ENCODE peak calls at places on chromosomes 3 and 15, in six cellular contexts. One of them, this sample, is unnamed.

GRCh38 chr3:2595486-2595885 is 496.8 kb downstream of the CNTN4 start:
- DNase-seq in T follicular helper cell: no peak
- DNase-seq in stimulated activated CD4-positive, alpha-beta T cell treated with anti-CD3 and anti-CD28 coated beads, Interleukin-1b, Interleukin-23, amount 100 ng/mL, for 1 hour: no peak
- DNase-seq in NCI-H2081 treated with DMSO at 0.1 percent for 48 hours: no peak
- DNase-seq in ovary: no peak
- DNase-seq in NCI-H774: no peak
- DNase-seq in this sample: no peak

GRCh38 chr3:127712881-127713771 is 40.4 kb downstream of the ABTB1 start:
- DNase-seq in T follicular helper cell: no peak
- DNase-seq in stimulated activated CD4-positive, alpha-beta T cell treated with anti-CD3 and anti-CD28 coated beads, Interleukin-1b, Interleukin-23, amount 100 ng/mL, for 1 hour: no peak
- DNase-seq in NCI-H2081 treated with DMSO at 0.1 percent for 48 hours: no peak
- DNase-seq in ovary: no peak
- DNase-seq in NCI-H774: no peak
- DNase-seq in this sample: peak; percentile 69

GRCh38 chr15:74525946-74526345 is 15.1 kb upstream of the ARID3B start:
- DNase-seq in T follicular helper cell: no peak
- DNase-seq in stimulated activated CD4-positive, alpha-beta T cell treated with anti-CD3 and anti-CD28 coated beads, Interleukin-1b, Interleukin-23, amount 100 ng/mL, for 1 hour: no peak
- DNase-seq in NCI-H2081 treated with DMSO at 0.1 percent for 48 hours: no peak
- DNase-seq in ovary: no peak
- DNase-seq in NCI-H774: no peak
- DNase-seq in this sample: no peak

GRCh38 chr3:160618363-160618762 is 53.0 kb upstream of the KPNA4 start:
- DNase-seq in T follicular helper cell: no peak
- DNase-seq in stimulated activated CD4-positive, alpha-beta T cell treated with anti-CD3 and anti-CD28 coated beads, Interleukin-1b, Interleukin-23, amount 100 ng/mL, for 1 hour: no peak
- DNase-seq in NCI-H2081 treated with DMSO at 0.1 percent for 48 hours: no peak
- DNase-seq in ovary: no peak
- DNase-seq in NCI-H774: no peak
- DNase-seq in this sample: no peak

GRCh38 chr15:76342046-76342381 is 5.4 kb downstream of the ISL2 start:
- DNase-seq in T follicular helper cell: no peak
- DNase-seq in stimulated activated CD4-positive, alpha-beta T cell treated with anti-CD3 and anti-CD28 coated beads, Interleukin-1b, Interleukin-23, amount 100 ng/mL, for 1 hour: no peak
- DNase-seq in NCI-H2081 treated with DMSO at 0.1 percent for 48 hours: no peak
- DNase-seq in ovary: no peak
- DNase-seq in NCI-H774: no peak
- DNase-seq in this sample: no peak

GRCh38 chr15:78105541-78106241 is 13.3 kb downstream of the SH2D7 start:
- DNase-seq in T follicular helper cell: no peak
- DNase-seq in stimulated activated CD4-positive, alpha-beta T cell treated with anti-CD3 and anti-CD28 coated beads, Interleukin-1b, Interleukin-23, amount 100 ng/mL, for 1 hour: no peak
- DNase-seq in NCI-H2081 treated with DMSO at 0.1 percent for 48 hours: no peak
- DNase-seq in ovary: no peak
- DNase-seq in NCI-H774: no peak
- DNase-seq in this sample: no peak

GRCh38 chr15:83194527-83194926 is 13.1 kb downstream of the HDGFL3 start:
- DNase-seq in T follicular helper cell: no peak
- DNase-seq in stimulated activated CD4-positive, alpha-beta T cell treated with anti-CD3 and anti-CD28 coated beads, Interleukin-1b, Interleukin-23, amount 100 ng/mL, for 1 hour: no peak
- DNase-seq in NCI-H2081 treated with DMSO at 0.1 percent for 48 hours: no peak
- DNase-seq in ovary: no peak
- DNase-seq in NCI-H774: no peak
- DNase-seq in this sample: no peak

GRCh38 chr15:39125904-39126303 is 455.0 kb upstream of the THBS1 start:
- DNase-seq in T follicular helper cell: no peak
- DNase-seq in stimulated activated CD4-positive, alpha-beta T cell treated with anti-CD3 and anti-CD28 coated beads, Interleukin-1b, Interleukin-23, amount 100 ng/mL, for 1 hour: no peak
- DNase-seq in NCI-H2081 treated with DMSO at 0.1 percent for 48 hours: no peak
- DNase-seq in ovary: no peak
- DNase-seq in NCI-H774: peak; percentile 31
- DNase-seq in this sample: no peak

GRCh38 chr3:133663569-133664313 is 2.0 kb upstream of the TOPBP1 start:
- DNase-seq in T follicular helper cell: no peak
- DNase-seq in stimulated activated CD4-positive, alpha-beta T cell treated with anti-CD3 and anti-CD28 coated beads, Interleukin-1b, Interleukin-23, amount 100 ng/mL, for 1 hour: no peak
- DNase-seq in NCI-H2081 treated with DMSO at 0.1 percent for 48 hours: peak; percentile 51
- DNase-seq in ovary: no peak
- DNase-seq in NCI-H774: peak; percentile 40
- DNase-seq in this sample: no peak

GRCh38 chr3:126553284-126553811 is 5.4 kb downstream of the C3orf22 start:
- DNase-seq in T follicular helper cell: no peak
- DNase-seq in stimulated activated CD4-positive, alpha-beta T cell treated with anti-CD3 and anti-CD28 coated beads, Interleukin-1b, Interleukin-23, amount 100 ng/mL, for 1 hour: no peak
- DNase-seq in NCI-H2081 treated with DMSO at 0.1 percent for 48 hours: no peak
- DNase-seq in ovary: no peak
- DNase-seq in NCI-H774: no peak
- DNase-seq in this sample: no peak

GRCh38 chr15:101188517-101189340 is 63.1 kb downstream of the CHSY1 start:
- DNase-seq in T follicular helper cell: no peak
- DNase-seq in stimulated activated CD4-positive, alpha-beta T cell treated with anti-CD3 and anti-CD28 coated beads, Interleukin-1b, Interleukin-23, amount 100 ng/mL, for 1 hour: no peak
- DNase-seq in NCI-H2081 treated with DMSO at 0.1 percent for 48 hours: no peak
- DNase-seq in ovary: peak; percentile 61
- DNase-seq in NCI-H774: peak; percentile 36
- DNase-seq in this sample: no peak

GRCh38 chr3:12195231-12195630 is 36.5 kb upstream of the TIMP4 start:
- DNase-seq in T follicular helper cell: no peak
- DNase-seq in stimulated activated CD4-positive, alpha-beta T cell treated with anti-CD3 and anti-CD28 coated beads, Interleukin-1b, Interleukin-23, amount 100 ng/mL, for 1 hour: no peak
- DNase-seq in NCI-H2081 treated with DMSO at 0.1 percent for 48 hours: no peak
- DNase-seq in ovary: no peak
- DNase-seq in NCI-H774: no peak
- DNase-seq in this sample: no peak

GRCh38 chr15:91472316-91472756 is 372.3 kb downstream of the SV2B start:
- DNase-seq in T follicular helper cell: no peak
- DNase-seq in stimulated activated CD4-positive, alpha-beta T cell treated with anti-CD3 and anti-CD28 coated beads, Interleukin-1b, Interleukin-23, amount 100 ng/mL, for 1 hour: no peak
- DNase-seq in NCI-H2081 treated with DMSO at 0.1 percent for 48 hours: no peak
- DNase-seq in ovary: no peak
- DNase-seq in NCI-H774: no peak
- DNase-seq in this sample: no peak

GRCh38 chr3:193240436-193240849 is 579 bp upstream of the PLAAT1 start:
- DNase-seq in T follicular helper cell: no peak
- DNase-seq in stimulated activated CD4-positive, alpha-beta T cell treated with anti-CD3 and anti-CD28 coated beads, Interleukin-1b, Interleukin-23, amount 100 ng/mL, for 1 hour: no peak
- DNase-seq in NCI-H2081 treated with DMSO at 0.1 percent for 48 hours: no peak
- DNase-seq in ovary: no peak
- DNase-seq in NCI-H774: no peak
- DNase-seq in this sample: no peak

GRCh38 chr3:119880966-119881365 is 99.1 kb downstream of the NR1I2 start:
- DNase-seq in T follicular helper cell: no peak
- DNase-seq in stimulated activated CD4-positive, alpha-beta T cell treated with anti-CD3 and anti-CD28 coated beads, Interleukin-1b, Interleukin-23, amount 100 ng/mL, for 1 hour: no peak
- DNase-seq in NCI-H2081 treated with DMSO at 0.1 percent for 48 hours: no peak
- DNase-seq in ovary: no peak
- DNase-seq in NCI-H774: no peak
- DNase-seq in this sample: no peak

GRCh38 chr3:45545476-45545875 is 49.1 kb upstream of the LIMD1 start:
- DNase-seq in T follicular helper cell: no peak
- DNase-seq in stimulated activated CD4-positive, alpha-beta T cell treated with anti-CD3 and anti-CD28 coated beads, Interleukin-1b, Interleukin-23, amount 100 ng/mL, for 1 hour: no peak
- DNase-seq in NCI-H2081 treated with DMSO at 0.1 percent for 48 hours: no peak
- DNase-seq in ovary: no peak
- DNase-seq in NCI-H774: no peak
- DNase-seq in this sample: no peak

GRCh38 chr15:98666441-98666840 is 18.1 kb downstream of the IGF1R start:
- DNase-seq in T follicular helper cell: no peak
- DNase-seq in stimulated activated CD4-positive, alpha-beta T cell treated with anti-CD3 and anti-CD28 coated beads, Interleukin-1b, Interleukin-23, amount 100 ng/mL, for 1 hour: no peak
- DNase-seq in NCI-H2081 treated with DMSO at 0.1 percent for 48 hours: no peak
- DNase-seq in ovary: no peak
- DNase-seq in NCI-H774: no peak
- DNase-seq in this sample: no peak

GRCh38 chr3:149016669-149017541 is 25.6 kb downstream of the GYG1 start:
- DNase-seq in T follicular helper cell: no peak
- DNase-seq in stimulated activated CD4-positive, alpha-beta T cell treated with anti-CD3 and anti-CD28 coated beads, Interleukin-1b, Interleukin-23, amount 100 ng/mL, for 1 hour: no peak
- DNase-seq in NCI-H2081 treated with DMSO at 0.1 percent for 48 hours: no peak
- DNase-seq in ovary: no peak
- DNase-seq in NCI-H774: no peak
- DNase-seq in this sample: no peak

GRCh38 chr3:188520466-188520865 is 366.5 kb downstream of the LPP start:
- DNase-seq in T follicular helper cell: no peak
- DNase-seq in stimulated activated CD4-positive, alpha-beta T cell treated with anti-CD3 and anti-CD28 coated beads, Interleukin-1b, Interleukin-23, amount 100 ng/mL, for 1 hour: no peak
- DNase-seq in NCI-H2081 treated with DMSO at 0.1 percent for 48 hours: no peak
- DNase-seq in ovary: no peak
- DNase-seq in NCI-H774: no peak
- DNase-seq in this sample: no peak

GRCh38 chr3:186821429-186822367 is 15.4 kb upstream of the RFC4 start:
- DNase-seq in T follicular helper cell: no peak
- DNase-seq in stimulated activated CD4-positive, alpha-beta T cell treated with anti-CD3 and anti-CD28 coated beads, Interleukin-1b, Interleukin-23, amount 100 ng/mL, for 1 hour: no peak
- DNase-seq in NCI-H2081 treated with DMSO at 0.1 percent for 48 hours: no peak
- DNase-seq in ovary: no peak
- DNase-seq in NCI-H774: peak; percentile 72
- DNase-seq in this sample: no peak

GRCh38 chr3:120113128-120114116 is 19.2 kb upstream of the GSK3B start:
- DNase-seq in T follicular helper cell: no peak
- DNase-seq in stimulated activated CD4-positive, alpha-beta T cell treated with anti-CD3 and anti-CD28 coated beads, Interleukin-1b, Interleukin-23, amount 100 ng/mL, for 1 hour: no peak
- DNase-seq in NCI-H2081 treated with DMSO at 0.1 percent for 48 hours: no peak
- DNase-seq in ovary: no peak
- DNase-seq in NCI-H774: no peak
- DNase-seq in this sample: no peak

GRCh38 chr3:88150371-88150770 is 612 bp downstream of the C3orf38 start:
- DNase-seq in T follicular helper cell: peak; percentile 4
- DNase-seq in stimulated activated CD4-positive, alpha-beta T cell treated with anti-CD3 and anti-CD28 coated beads, Interleukin-1b, Interleukin-23, amount 100 ng/mL, for 1 hour: no peak
- DNase-seq in NCI-H2081 treated with DMSO at 0.1 percent for 48 hours: no peak
- DNase-seq in ovary: no peak
- DNase-seq in NCI-H774: no peak
- DNase-seq in this sample: no peak

GRCh38 chr15:78037779-78038305 is 39.7 kb downstream of the TBC1D2B start:
- DNase-seq in T follicular helper cell: no peak
- DNase-seq in stimulated activated CD4-positive, alpha-beta T cell treated with anti-CD3 and anti-CD28 coated beads, Interleukin-1b, Interleukin-23, amount 100 ng/mL, for 1 hour: no peak
- DNase-seq in NCI-H2081 treated with DMSO at 0.1 percent for 48 hours: no peak
- DNase-seq in ovary: no peak
- DNase-seq in NCI-H774: no peak
- DNase-seq in this sample: peak; percentile 71

GRCh38 chr15:66400351-66400774 is 13.7 kb downstream of the MAP2K1 start:
- DNase-seq in T follicular helper cell: no peak
- DNase-seq in stimulated activated CD4-positive, alpha-beta T cell treated with anti-CD3 and anti-CD28 coated beads, Interleukin-1b, Interleukin-23, amount 100 ng/mL, for 1 hour: no peak
- DNase-seq in NCI-H2081 treated with DMSO at 0.1 percent for 48 hours: no peak
- DNase-seq in ovary: no peak
- DNase-seq in NCI-H774: no peak
- DNase-seq in this sample: no peak

GRCh38 chr3:143775401-143775970 is 72.8 kb downstream of the SLC9A9 start:
- DNase-seq in T follicular helper cell: no peak
- DNase-seq in stimulated activated CD4-positive, alpha-beta T cell treated with anti-CD3 and anti-CD28 coated beads, Interleukin-1b, Interleukin-23, amount 100 ng/mL, for 1 hour: no peak
- DNase-seq in NCI-H2081 treated with DMSO at 0.1 percent for 48 hours: peak; percentile 90
- DNase-seq in ovary: no peak
- DNase-seq in NCI-H774: peak; percentile 67
- DNase-seq in this sample: no peak

GRCh38 chr15:42495361-42496212 is at the start of gene SNAP23:
- DNase-seq in T follicular helper cell: peak; percentile 74
- DNase-seq in stimulated activated CD4-positive, alpha-beta T cell treated with anti-CD3 and anti-CD28 coated beads, Interleukin-1b, Interleukin-23, amount 100 ng/mL, for 1 hour: peak; percentile 55
- DNase-seq in NCI-H2081 treated with DMSO at 0.1 percent for 48 hours: peak; percentile 4
- DNase-seq in ovary: peak; percentile 89
- DNase-seq in NCI-H774: peak; percentile 81
- DNase-seq in this sample: peak; percentile 98

GRCh38 chr3:58341376-58341775 is 8.7 kb downstream of the PXK start:
- DNase-seq in T follicular helper cell: no peak
- DNase-seq in stimulated activated CD4-positive, alpha-beta T cell treated with anti-CD3 and anti-CD28 coated beads, Interleukin-1b, Interleukin-23, amount 100 ng/mL, for 1 hour: no peak
- DNase-seq in NCI-H2081 treated with DMSO at 0.1 percent for 48 hours: no peak
- DNase-seq in ovary: no peak
- DNase-seq in NCI-H774: no peak
- DNase-seq in this sample: no peak

GRCh38 chr3:120460217-120460616 is 9.4 kb upstream of the FSTL1 start:
- DNase-seq in T follicular helper cell: no peak
- DNase-seq in stimulated activated CD4-positive, alpha-beta T cell treated with anti-CD3 and anti-CD28 coated beads, Interleukin-1b, Interleukin-23, amount 100 ng/mL, for 1 hour: no peak
- DNase-seq in NCI-H2081 treated with DMSO at 0.1 percent for 48 hours: no peak
- DNase-seq in ovary: no peak
- DNase-seq in NCI-H774: no peak
- DNase-seq in this sample: no peak

GRCh38 chr15:88275804-88276203 is 19.3 kb upstream of the NTRK3 start:
- DNase-seq in T follicular helper cell: no peak
- DNase-seq in stimulated activated CD4-positive, alpha-beta T cell treated with anti-CD3 and anti-CD28 coated beads, Interleukin-1b, Interleukin-23, amount 100 ng/mL, for 1 hour: no peak
- DNase-seq in NCI-H2081 treated with DMSO at 0.1 percent for 48 hours: no peak
- DNase-seq in ovary: no peak
- DNase-seq in NCI-H774: no peak
- DNase-seq in this sample: no peak

GRCh38 chr3:16311960-16312451 is 47.0 kb downstream of the OXNAD1 start:
- DNase-seq in T follicular helper cell: peak; percentile 48
- DNase-seq in stimulated activated CD4-positive, alpha-beta T cell treated with anti-CD3 and anti-CD28 coated beads, Interleukin-1b, Interleukin-23, amount 100 ng/mL, for 1 hour: no peak
- DNase-seq in NCI-H2081 treated with DMSO at 0.1 percent for 48 hours: no peak
- DNase-seq in ovary: no peak
- DNase-seq in NCI-H774: no peak
- DNase-seq in this sample: no peak

GRCh38 chr3:155946178-155946577 is 75.7 kb downstream of the GMPS start:
- DNase-seq in T follicular helper cell: no peak
- DNase-seq in stimulated activated CD4-positive, alpha-beta T cell treated with anti-CD3 and anti-CD28 coated beads, Interleukin-1b, Interleukin-23, amount 100 ng/mL, for 1 hour: no peak
- DNase-seq in NCI-H2081 treated with DMSO at 0.1 percent for 48 hours: no peak
- DNase-seq in ovary: no peak
- DNase-seq in NCI-H774: no peak
- DNase-seq in this sample: no peak

GRCh38 chr15:56693761-56694160 is 39.5 kb downstream of the ZNF280D start:
- DNase-seq in T follicular helper cell: no peak
- DNase-seq in stimulated activated CD4-positive, alpha-beta T cell treated with anti-CD3 and anti-CD28 coated beads, Interleukin-1b, Interleukin-23, amount 100 ng/mL, for 1 hour: no peak
- DNase-seq in NCI-H2081 treated with DMSO at 0.1 percent for 48 hours: no peak
- DNase-seq in ovary: no peak
- DNase-seq in NCI-H774: no peak
- DNase-seq in this sample: no peak

GRCh38 chr15:57340673-57341259 is 35.5 kb upstream of the CGNL1 start:
- DNase-seq in T follicular helper cell: no peak
- DNase-seq in stimulated activated CD4-positive, alpha-beta T cell treated with anti-CD3 and anti-CD28 coated beads, Interleukin-1b, Interleukin-23, amount 100 ng/mL, for 1 hour: no peak
- DNase-seq in NCI-H2081 treated with DMSO at 0.1 percent for 48 hours: no peak
- DNase-seq in ovary: peak; percentile 40
- DNase-seq in NCI-H774: peak; percentile 27
- DNase-seq in this sample: no peak

This sample was measured in cardiac septum.